ENCODE peak calls at places on chromosome 2, in four cellular contexts. P is astrocyte, H is tibial nerve, F is GM23338. V is an unnamed sample.

GRCh38 chr2:230134496-230135073 is 65.9 kb upstream of the SLC16A14 start:
- DNase-seq in P (peak; percentile 87), H (no peak), F (no peak), V (no peak)

GRCh38 chr2:204321910-204322765 is 223.1 kb upstream of the PARD3B start:
- DNase-seq in P (peak; percentile 27), H (no peak), F (no peak), V (no peak)

GRCh38 chr2:36780231-36780808 is 83.8 kb downstream of the VIT start:
- DNase-seq in P (peak; percentile 41), H (no peak), F (peak; percentile 83), V (no peak)

GRCh38 chr2:5946210-5947118 is 254.3 kb downstream of the SOX11 start:
- DNase-seq in P (no peak), H (no peak), F (peak; percentile 46), V (no peak)

GRCh38 chr2:131039908-131040660 is 53.2 kb downstream of the FAM168B start:
- DNase-seq in P (no peak), H (no peak), F (no peak), V (no peak)

GRCh38 chr2:209368924-209369323 is 54.9 kb upstream of the MAP2 start:
- DNase-seq in P (peak; percentile 100), H (no peak), F (no peak), V (no peak)

GRCh38 chr2:14677039-14677438 is 44.5 kb downstream of the LRATD1 start:
- DNase-seq in P (no peak), H (no peak), F (peak; percentile 38), V (no peak)

GRCh38 chr2:99545066-99545465 is 55.2 kb upstream of the REV1 start:
- DNase-seq in P (peak; percentile 66), H (no peak), F (peak; percentile 16), V (no peak)

GRCh38 chr2:225841314-225841713 is 441.8 kb downstream of the NYAP2 start:
- DNase-seq in P (peak; percentile 20), H (no peak), F (no peak), V (no peak)

GRCh38 chr2:151410485-151410833 is 757 bp downstream of the RIF1 start:
- DNase-seq in P (no peak), H (no peak), F (peak; percentile 72), V (no peak)

GRCh38 chr2:229090231-229090630 is 180.9 kb downstream of the PID1 start:
- DNase-seq in P (no peak), H (no peak), F (peak; percentile 9), V (no peak)

GRCh38 chr2:71796174-71796592 is 342.8 kb downstream of the DYSF start:
- DNase-seq in P (peak; percentile 47), H (no peak), F (no peak), V (no peak)

GRCh38 chr2:219252900-219253752 is at the start of gene TUBA4B:
- DNase-seq in P (peak; percentile 34), H (no peak), F (peak; percentile 81), V (no peak)

GRCh38 chr2:219252084-219252483 is 959 bp upstream of the TUBA4B start:
- DNase-seq in P (no peak), H (no peak), F (no peak), V (no peak)

GRCh38 chr2:219254590-219255219 is 987 bp upstream of the TUBA4A start:
- DNase-seq in P (no peak), H (no peak), F (no peak), V (no peak)

GRCh38 chr2:219252570-219252899 is 508 bp upstream of the TUBA4B start:
- DNase-seq in P (no peak), H (no peak), F (no peak), V (no peak)

GRCh38 chr2:219253753-219254589 is at the start of gene TUBA4A:
- DNase-seq in P (peak; percentile 18), H (peak; percentile 69), F (peak; percentile 86), V (no peak)
- TF ChIP-seq CTCF in P (no peak), H (no peak), F (no peak), V (peak; percentile 19)

GRCh38 chr2:106701134-106701994 is 184.6 kb downstream of the ST6GAL2 start:
- DNase-seq in P (no peak), H (no peak), F (no peak), V (no peak)
- TF ChIP-seq CTCF in P (no peak), H (no peak), F (no peak), V (no peak)

DNA sequence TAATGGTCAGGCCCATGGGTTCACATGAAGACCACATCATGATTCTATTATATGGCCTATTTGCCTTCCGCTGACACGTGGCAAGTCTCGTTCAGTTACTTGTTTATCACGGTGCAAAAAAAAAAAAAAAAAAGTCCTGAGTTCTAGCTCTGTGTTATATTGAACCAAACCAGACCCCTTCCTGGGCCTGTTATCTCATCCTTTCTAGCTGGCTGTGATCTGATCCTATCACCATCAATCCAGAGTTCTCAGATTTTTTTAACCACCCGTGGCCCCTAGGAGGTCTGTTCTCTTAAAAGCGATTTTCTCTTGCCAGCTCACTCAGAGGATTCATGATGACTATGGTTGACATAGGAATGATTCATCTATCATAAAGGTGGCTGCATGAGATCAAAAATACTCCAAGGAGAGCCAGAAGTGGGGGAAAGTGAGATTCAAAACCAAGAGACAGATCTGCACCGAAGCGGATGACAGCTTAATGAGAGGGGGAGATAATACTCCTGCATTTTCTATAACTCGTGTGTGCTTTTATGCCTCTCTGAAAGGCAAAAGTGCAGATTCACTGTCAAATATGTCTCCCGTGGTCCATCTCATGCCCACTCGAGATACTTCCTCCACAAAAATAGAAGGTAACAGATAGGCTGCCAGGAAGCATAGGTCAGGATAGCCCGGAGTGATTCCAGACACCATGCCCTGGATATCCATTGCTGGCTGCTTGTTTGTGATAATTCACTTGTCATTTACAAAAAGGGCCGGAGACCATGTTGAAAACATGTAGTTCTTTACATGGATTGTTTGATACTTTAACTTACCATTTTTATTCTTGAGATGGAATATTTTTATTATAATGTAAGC is 505.7 kb upstream of the KLHL29 start:
- DNase-seq in P (no peak), H (no peak), F (no peak), V (no peak)
- TF ChIP-seq CTCF in P (no peak), H (no peak), F (no peak), V (no peak)

GRCh38 chr2:68356599-68357239 is 8.4 kb upstream of the PLEK start:
- DNase-seq in P (no peak), H (no peak), F (no peak), V (no peak)

GRCh38 chr2:68362069-68362468 is 3.0 kb upstream of the PLEK start:
- DNase-seq in P (peak; percentile 10), H (peak; percentile 62), F (peak; percentile 87), V (no peak)

GRCh38 chr2:68359889-68360288 is 5.2 kb upstream of the PLEK start:
- DNase-seq in P (no peak), H (no peak), F (no peak), V (no peak)

GRCh38 chr2:68352651-68353386 is 12.3 kb upstream of the PLEK start:
- DNase-seq in P (no peak), H (no peak), F (no peak), V (no peak)

GRCh38 chr2:68357608-68358337 is 7.3 kb upstream of the PLEK start:
- DNase-seq in P (peak; percentile 6), H (peak; percentile 13), F (peak; percentile 85), V (no peak)
- TF ChIP-seq CTCF in P (peak; percentile 17), H (no peak), F (peak; percentile 86), V (peak; percentile 57)

DNA sequence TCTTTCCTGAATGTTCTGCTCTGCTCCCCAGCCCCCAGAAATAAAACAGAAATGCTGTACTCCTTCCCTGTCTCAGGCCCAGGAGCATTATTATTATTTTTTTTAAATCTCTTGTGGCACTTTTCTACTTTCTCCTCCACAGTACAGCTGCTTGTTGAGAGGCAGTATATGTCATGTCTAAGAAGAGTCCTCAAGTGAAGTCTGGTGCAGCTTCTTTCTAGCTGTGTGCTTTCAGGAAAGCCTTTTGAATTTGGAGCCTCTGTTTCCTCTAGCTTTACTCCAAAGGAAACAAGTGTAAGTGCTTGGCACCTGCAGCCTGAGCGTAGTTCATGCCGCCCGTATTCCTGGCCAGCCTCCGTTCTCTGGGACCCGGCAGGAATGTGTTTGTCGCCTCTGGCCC is 22.4 kb downstream of the AGAP1 start:
- DNase-seq in P (no peak), H (no peak), F (no peak), V (peak; percentile 50)
- TF ChIP-seq CTCF in P (no peak), H (no peak), F (no peak), V (no peak)

GRCh38 chr2:120169020-120169419 is 54.2 kb downstream of the TMEM185B start:
- DNase-seq in P (no peak), H (no peak), F (no peak), V (no peak)

DNA sequence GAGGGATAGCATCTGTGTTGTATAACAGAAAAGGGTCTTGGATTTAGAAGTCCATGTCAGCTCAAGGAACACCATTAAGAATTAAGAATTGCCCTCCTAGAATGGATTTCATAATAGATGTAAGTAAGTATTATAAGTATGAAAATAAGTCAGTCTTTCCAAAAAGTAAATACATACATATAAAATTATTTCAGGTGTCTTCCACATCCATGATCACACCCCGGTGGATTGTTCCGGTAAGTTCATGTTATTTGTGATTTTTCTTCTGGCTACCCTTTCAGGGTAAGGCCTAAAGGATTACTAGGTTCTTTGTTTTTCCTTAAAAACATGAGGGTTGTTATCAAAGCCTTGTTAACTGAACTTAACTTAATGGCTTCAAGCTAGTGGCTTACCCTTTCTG is 55.9 kb downstream of the TMEM185B start:
- DNase-seq in P (no peak), H (no peak), F (no peak), V (no peak)
- TF ChIP-seq CTCF in P (peak; percentile 11), H (no peak), F (no peak), V (peak; percentile 34)

GRCh38 chr2:211816739-211817138 is 721.9 kb downstream of the ERBB4 start:
- DNase-seq in P (no peak), H (no peak), F (no peak), V (no peak)

GRCh38 chr2:211812587-211812986 is 726.0 kb downstream of the ERBB4 start:
- DNase-seq in P (no peak), H (no peak), F (peak; percentile 12), V (no peak)
- TF ChIP-seq CTCF in P (no peak), H (no peak), F (no peak), V (no peak)

DNA sequence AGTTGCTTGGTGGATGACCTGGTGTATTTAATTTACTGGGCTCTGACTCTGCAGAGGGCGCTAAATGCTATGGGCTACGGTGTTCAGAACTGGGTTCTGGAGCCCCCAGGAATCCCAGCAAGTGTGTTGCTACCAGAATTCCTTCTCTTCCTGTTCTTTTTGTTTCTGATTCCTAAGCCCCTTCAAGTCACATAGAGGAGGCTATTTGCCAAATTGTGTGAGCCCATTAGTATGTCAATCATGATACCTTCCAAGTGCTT is 358.2 kb upstream of the SPRED2 start:
- DNase-seq in P (no peak), H (no peak), F (peak; percentile 52), V (no peak)
- TF ChIP-seq CTCF in P (no peak), H (no peak), F (peak; percentile 61), V (no peak)

GRCh38 chr2:240260664-240261063 is 120.2 kb upstream of the OTOS start:
- DNase-seq in P (no peak), H (no peak), F (no peak), V (no peak)

GRCh38 chr2:240257940-240258580 is 117.6 kb upstream of the OTOS start:
- DNase-seq in P (no peak), H (no peak), F (no peak), V (peak; percentile 84)

GRCh38 chr2:240258685-240259084 is 118.2 kb upstream of the OTOS start:
- DNase-seq in P (no peak), H (no peak), F (no peak), V (peak; percentile 86)

GRCh38 chr2:240259924-240260529 is 119.6 kb upstream of the OTOS start:
- DNase-seq in P (no peak), H (no peak), F (no peak), V (no peak)

GRCh38 chr2:240259201-240259923 is 118.9 kb upstream of the OTOS start:
- DNase-seq in P (peak; percentile 8), H (no peak), F (no peak), V (no peak)
- TF ChIP-seq CTCF in P (no peak), H (no peak), F (no peak), V (peak; percentile 11)